ENCODE peak calls at places on chromosomes 16 and 17, in ten cellular contexts. B is neural crest cell, Q is colonic mucosa, H is cardiac fibroblast, I is kidney epithelial cell, S is endothelial cell, Z is tibial nerve, G is coronary artery, W is lower leg skin, T is ovary. P is an unnamed sample.

GRCh38 chr16:16004314-16004749 is 54.9 kb downstream of the ABCC1 start:
- DNase-seq in B (no peak), Q (no peak), H (peak), I (no peak), S (no peak), Z (no peak), G (no peak), W (no peak), T (no peak), P (no peak)

GRCh38 chr17:64074704-64075484 is 54.5 kb upstream of the ICAM2 start:
- DNase-seq in B (no peak), Q (no peak), H (peak), I (peak), S (no peak), Z (no peak), G (no peak), W (no peak), T (no peak), P (no peak)

GRCh38 chr17:45123930-45124796 is 8.2 kb downstream of the PLCD3 start:
- DNase-seq in B (no peak), Q (peak), H (peak), I (peak), S (no peak), Z (no peak), G (no peak), W (peak), T (peak), P (peak)

GRCh38 chr17:1019451-1019850 is 22.5 kb downstream of the TIMM22 start:
- DNase-seq in B (no peak), Q (no peak), H (peak), I (no peak), S (no peak), Z (no peak), G (peak), W (no peak), T (no peak), P (no peak)

GRCh38 chr17:57899391-57899790 is 49.5 kb upstream of the MRPS23 start:
- DNase-seq in B (no peak), Q (no peak), H (no peak), I (no peak), S (no peak), Z (no peak), G (no peak), W (peak), T (no peak), P (no peak)

GRCh38 chr17:1912146-1912545 is 82.3 kb downstream of the RPA1 start:
- DNase-seq in B (no peak), Q (no peak), H (no peak), I (no peak), S (no peak), Z (no peak), G (no peak), W (no peak), T (no peak), P (no peak)

GRCh38 chr17:50871369-50871768 is 5.2 kb upstream of the TOB1 start:
- DNase-seq in B (no peak), Q (no peak), H (no peak), I (no peak), S (no peak), Z (no peak), G (no peak), W (no peak), T (no peak), P (no peak)

GRCh38 chr17:42243493-42243982 is 32.7 kb downstream of the STAT5B start:
- DNase-seq in B (no peak), Q (no peak), H (no peak), I (no peak), S (no peak), Z (no peak), G (no peak), W (no peak), T (no peak), P (no peak)

GRCh38 chr17:64773836-64774761 is 112.0 kb upstream of the SMURF2 start:
- DNase-seq in B (no peak), Q (peak), H (peak), I (no peak), S (peak), Z (no peak), G (no peak), W (no peak), T (no peak), P (no peak)

GRCh38 chr16:83356266-83356665 is 451.5 kb upstream of the HSBP1 start:
- DNase-seq in B (peak), Q (no peak), H (peak), I (peak), S (peak), Z (no peak), G (no peak), W (no peak), T (no peak), P (no peak)

GRCh38 chr16:47732806-47733150 is 271.6 kb downstream of the PHKB start:
- DNase-seq in B (no peak), Q (no peak), H (peak), I (peak), S (no peak), Z (no peak), G (no peak), W (no peak), T (no peak), P (no peak)

GRCh38 chr17:52143536-52143935 is 15.0 kb downstream of the CA10 start:
- DNase-seq in B (no peak), Q (no peak), H (no peak), I (no peak), S (no peak), Z (no peak), G (no peak), W (no peak), T (no peak), P (no peak)

DNA sequence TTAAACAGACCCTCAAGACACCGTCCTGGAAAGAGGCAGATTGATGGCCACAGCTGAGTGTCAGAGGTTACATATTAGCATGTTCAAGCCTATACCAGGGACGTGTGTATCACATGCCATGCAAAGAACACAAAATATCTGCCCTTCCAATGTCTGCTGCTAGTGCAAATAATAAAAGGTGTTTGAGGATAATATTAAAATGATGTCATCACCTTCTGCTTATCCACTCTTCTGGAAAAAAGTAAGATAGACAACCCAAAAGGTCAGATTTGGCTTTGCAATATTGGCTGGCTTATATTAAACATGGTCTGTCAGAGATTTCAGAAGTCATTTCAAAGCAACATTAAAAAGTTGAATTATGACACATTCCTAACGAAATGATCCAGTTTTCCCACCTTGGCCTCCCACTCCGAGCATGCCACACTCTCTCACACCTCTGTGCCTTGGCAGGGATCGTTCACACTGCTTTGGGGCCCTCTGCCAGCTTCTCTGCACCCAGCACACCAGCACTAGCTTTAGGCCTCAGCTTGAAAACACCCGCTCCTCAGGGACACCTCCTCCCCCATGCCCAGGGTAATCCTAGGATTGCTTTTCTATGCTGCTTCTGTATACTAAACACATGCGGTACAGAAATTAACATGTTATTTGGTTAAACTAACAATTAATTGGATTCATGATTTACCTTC is 248.2 kb downstream of the NTN1 start:
- DNase-seq in B (no peak), Q (no peak), H (no peak), I (no peak), S (no peak), Z (no peak), G (no peak), W (no peak), T (no peak), P (no peak)
- TF ChIP-seq CTCF in B (no peak), Q (no peak), H (no peak), I (no peak), S (no peak), Z (no peak), G (no peak), W (no peak), T (no peak), P (no peak)

DNA sequence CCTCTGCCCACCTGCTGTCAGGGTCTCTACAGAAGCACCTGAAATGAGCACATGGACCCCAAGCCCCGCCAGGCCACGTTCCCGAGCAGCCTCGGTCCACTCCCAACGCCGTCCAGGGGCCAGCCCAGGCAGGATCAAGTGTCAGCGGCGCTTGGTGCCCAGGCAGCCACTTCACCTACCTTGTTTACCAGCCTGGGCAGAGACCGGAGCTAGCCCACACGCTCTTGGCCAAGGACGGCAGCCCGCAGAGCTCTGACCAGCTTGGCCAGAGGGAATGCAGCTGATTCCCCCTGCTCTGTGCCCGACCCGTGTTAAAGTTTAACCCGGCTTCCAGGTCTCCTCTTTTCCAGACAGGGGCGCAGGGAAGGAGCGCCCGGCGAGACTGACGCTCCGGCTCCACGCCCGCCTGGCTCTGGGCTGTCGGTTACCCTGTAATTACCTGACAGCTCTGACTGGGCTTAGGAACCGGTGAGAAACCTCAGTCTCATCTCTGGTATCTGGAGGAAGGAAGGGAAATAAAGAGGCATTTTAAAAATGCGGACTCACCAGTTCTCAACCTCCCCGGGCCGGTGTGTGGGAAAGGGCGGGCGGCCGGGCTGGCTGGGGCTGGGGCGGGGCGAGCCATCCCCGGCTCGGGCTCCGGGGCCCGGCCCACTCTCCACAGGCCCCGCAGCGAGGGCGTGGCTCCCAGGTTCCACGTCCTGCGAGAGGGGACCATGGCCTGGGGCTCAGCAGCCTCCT is 4.6 kb downstream of the KIFC3 start:
- DNase-seq in B (no peak), Q (peak), H (no peak), I (no peak), S (peak), Z (no peak), G (no peak), W (no peak), T (no peak), P (no peak)
- TF ChIP-seq CTCF in B (no peak), Q (no peak), H (no peak), I (no peak), S (no peak), Z (no peak), G (no peak), W (no peak), T (no peak), P (no peak)

GRCh38 chr16:77376358-77376757 is 58.5 kb downstream of the ADAMTS18 start:
- DNase-seq in B (no peak), Q (peak), H (no peak), I (no peak), S (no peak), Z (no peak), G (no peak), W (no peak), T (no peak), P (no peak)
- TF ChIP-seq CTCF in B (no peak), Q (no peak), H (peak), I (peak), S (peak), Z (no peak), G (no peak), W (no peak), T (no peak), P (no peak)

GRCh38 chr17:40726919-40727318 is 23.4 kb upstream of the KRT24 start:
- DNase-seq in B (no peak), Q (no peak), H (peak), I (no peak), S (no peak), Z (no peak), G (no peak), W (no peak), T (no peak), P (no peak)
- TF ChIP-seq CTCF in B (peak), Q (no peak), H (peak), I (peak), S (no peak), Z (no peak), G (no peak), W (no peak), T (no peak), P (no peak)

GRCh38 chr16:72960101-72960500 is 87.8 kb downstream of the ZFHX3 start:
- DNase-seq in B (no peak), Q (no peak), H (no peak), I (no peak), S (no peak), Z (no peak), G (no peak), W (no peak), T (no peak), P (no peak)

GRCh38 chr16:72962347-72962746 is 85.6 kb downstream of the ZFHX3 start:
- DNase-seq in B (no peak), Q (no peak), H (no peak), I (no peak), S (no peak), Z (no peak), G (no peak), W (no peak), T (no peak), P (no peak)

GRCh38 chr16:72961863-72962262 is 86.1 kb downstream of the ZFHX3 start:
- DNase-seq in B (no peak), Q (peak), H (no peak), I (no peak), S (no peak), Z (no peak), G (no peak), W (no peak), T (no peak), P (no peak)

GRCh38 chr16:72959301-72959996 is 88.5 kb downstream of the ZFHX3 start:
- DNase-seq in B (no peak), Q (no peak), H (no peak), I (no peak), S (no peak), Z (no peak), G (no peak), W (no peak), T (no peak), P (no peak)

GRCh38 chr16:72961115-72961832 is 86.7 kb downstream of the ZFHX3 start:
- DNase-seq in B (no peak), Q (no peak), H (peak), I (peak), S (no peak), Z (no peak), G (no peak), W (no peak), T (no peak), P (no peak)
- TF ChIP-seq CTCF in B (peak), Q (no peak), H (peak), I (peak), S (no peak), Z (peak), G (no peak), W (no peak), T (no peak), P (no peak)

DNA sequence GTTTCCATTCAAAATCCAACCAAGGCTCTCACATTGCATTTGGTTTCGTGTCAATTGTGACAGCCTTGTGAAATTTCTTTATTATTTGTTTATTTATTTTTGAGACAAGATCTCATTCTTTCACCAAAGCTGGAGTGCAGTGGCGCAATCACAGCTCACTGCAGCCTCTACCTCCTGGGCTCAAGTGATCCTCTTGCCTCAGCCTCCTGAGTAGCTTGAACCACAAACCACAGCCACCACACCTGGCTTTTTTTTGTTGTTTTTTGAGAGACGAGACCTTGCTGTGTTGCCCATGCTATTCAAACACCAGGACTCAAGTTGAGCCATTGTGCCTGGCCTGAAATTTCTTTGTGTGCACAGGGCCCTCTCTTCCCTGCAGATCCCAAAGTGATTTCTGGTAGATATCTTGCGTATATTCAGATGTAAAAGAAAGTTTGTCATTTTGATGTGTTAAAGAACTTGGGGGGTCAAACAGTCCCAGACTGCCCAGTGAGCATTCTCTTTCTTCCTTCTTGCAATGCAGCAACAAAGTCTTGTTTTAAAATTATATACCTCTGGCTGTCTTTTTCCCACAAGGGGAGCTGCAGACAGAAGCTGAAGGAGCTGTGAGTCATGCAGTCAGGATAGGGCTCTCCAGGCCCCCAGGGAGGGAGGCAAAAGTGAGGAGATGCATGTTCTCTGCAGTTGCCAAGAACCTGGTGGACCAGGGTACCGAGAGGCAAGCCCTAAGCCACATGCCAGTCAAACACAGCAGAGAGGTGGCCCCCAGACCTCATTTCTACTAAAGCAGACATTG is 15.5 kb upstream of the USP22 start:
- DNase-seq in B (no peak), Q (no peak), H (peak), I (no peak), S (no peak), Z (no peak), G (no peak), W (no peak), T (no peak), P (no peak)
- TF ChIP-seq CTCF in B (no peak), Q (no peak), H (peak), I (peak), S (no peak), Z (no peak), G (no peak), W (no peak), T (no peak), P (no peak)

DNA sequence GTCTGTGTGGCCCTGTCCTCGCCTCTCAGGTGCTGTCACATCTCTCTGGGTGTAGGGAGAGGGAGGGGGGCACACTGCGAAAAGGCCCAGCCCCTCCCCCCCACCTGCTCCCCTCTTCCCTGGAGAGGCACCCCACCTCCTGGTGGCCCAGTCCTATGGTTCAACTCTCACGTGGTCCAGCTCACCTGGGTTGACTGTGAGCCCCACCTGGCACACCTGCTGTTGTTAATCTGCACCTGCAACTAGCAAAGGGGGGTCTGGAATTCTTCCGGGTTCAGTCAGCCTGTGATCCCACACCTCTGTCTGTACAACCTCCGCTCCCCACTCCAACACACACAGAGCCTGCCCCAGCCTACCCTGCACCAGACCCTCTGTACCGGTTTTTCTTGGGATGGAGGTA is 2.0 kb upstream of the SYNGR2 start:
- DNase-seq in B (no peak), Q (peak), H (no peak), I (no peak), S (no peak), Z (no peak), G (no peak), W (no peak), T (no peak), P (no peak)
- TF ChIP-seq CTCF in B (no peak), Q (no peak), H (no peak), I (no peak), S (no peak), Z (no peak), G (no peak), W (no peak), T (no peak), P (no peak)

DNA sequence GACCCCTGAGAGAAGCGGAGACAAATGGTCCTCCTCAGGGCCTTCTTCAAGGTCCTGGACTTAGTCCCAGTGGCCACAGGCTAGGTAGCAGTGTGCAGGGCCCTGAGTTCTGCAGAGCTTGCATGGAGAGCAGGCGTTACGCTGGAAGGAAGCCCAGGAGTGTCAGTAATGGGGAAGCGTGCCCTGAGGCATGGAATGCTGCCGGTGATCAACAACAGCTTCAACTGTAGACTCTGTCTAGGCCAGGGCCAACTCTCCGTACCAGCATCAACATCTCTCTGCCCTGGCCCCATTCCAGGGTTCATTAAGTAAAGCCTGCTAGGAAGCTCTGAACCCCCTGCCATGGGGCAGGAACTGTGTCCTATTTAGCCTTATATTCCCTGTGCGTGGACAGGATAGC is 568 bp upstream of the TNK1 start:
- DNase-seq in B (no peak), Q (peak), H (peak), I (no peak), S (no peak), Z (no peak), G (no peak), W (peak), T (peak), P (no peak)
- TF ChIP-seq CTCF in B (no peak), Q (no peak), H (no peak), I (no peak), S (no peak), Z (no peak), G (no peak), W (no peak), T (no peak), P (no peak)

GRCh38 chr17:17783121-17783824 is 53.5 kb downstream of the SREBF1 start:
- DNase-seq in B (peak), Q (peak), H (peak), I (no peak), S (peak), Z (no peak), G (no peak), W (no peak), T (peak), P (no peak)
- TF ChIP-seq CTCF in B (peak), Q (no peak), H (no peak), I (no peak), S (peak), Z (peak), G (no peak), W (no peak), T (no peak), P (no peak)

GRCh38 chr16:84504420-84505248 is at the start of gene MEAK7:
- DNase-seq in B (peak), Q (peak), H (peak), I (peak), S (peak), Z (peak), G (peak), W (peak), T (peak), P (peak)
- TF ChIP-seq CTCF in B (no peak), Q (no peak), H (no peak), I (no peak), S (no peak), Z (no peak), G (no peak), W (no peak), T (no peak), P (no peak)